ENCODE peak calls at places on chromosomes 16 and 17, in six cellular contexts. One of them, this sample, is unnamed.

GRCh38 chr17:42358434-42358833 is 29.8 kb downstream of the STAT3 start:
- DNase-seq in astrocyte of the spinal cord: no peak
- DNase-seq in GM12865: no peak
- DNase-seq in kidney: no peak
- DNase-seq in heart left ventricle: no peak
- DNase-seq in keratinocyte: no peak
- DNase-seq in this sample: no peak

GRCh38 chr16:49593423-49594040 is 219.9 kb downstream of the C16orf78 start:
- DNase-seq in keratinocyte: no peak
- DNase-seq in GM12865: peak
- DNase-seq in kidney: no peak
- DNase-seq in heart left ventricle: no peak
- DNase-seq in astrocyte of the spinal cord: no peak
- DNase-seq in this sample: no peak

GRCh38 chr16:68284847-68285246 is 20.5 kb downstream of the SLC7A6 start:
- DNase-seq in GM12865: peak
- DNase-seq in heart left ventricle: no peak
- DNase-seq in kidney: no peak
- DNase-seq in keratinocyte: no peak
- DNase-seq in astrocyte of the spinal cord: no peak
- DNase-seq in this sample: no peak

GRCh38 chr17:38676706-38677504 is 2.1 kb upstream of the EPOP start:
- DNase-seq in heart left ventricle: peak
- DNase-seq in kidney: peak
- DNase-seq in astrocyte of the spinal cord: peak
- DNase-seq in GM12865: peak
- DNase-seq in keratinocyte: peak
- DNase-seq in this sample: peak

GRCh38 chr16:1159325-1159972 is 6.5 kb downstream of the CACNA1H start:
- DNase-seq in heart left ventricle: no peak
- DNase-seq in GM12865: no peak
- DNase-seq in astrocyte of the spinal cord: no peak
- DNase-seq in keratinocyte: no peak
- DNase-seq in kidney: no peak
- DNase-seq in this sample: no peak

GRCh38 chr17:18968945-18969887 is 17.3 kb downstream of the SLC5A10 start:
- DNase-seq in keratinocyte: no peak
- DNase-seq in heart left ventricle: no peak
- DNase-seq in kidney: no peak
- DNase-seq in astrocyte of the spinal cord: peak
- DNase-seq in GM12865: no peak
- DNase-seq in this sample: peak

GRCh38 chr16:79677799-79678525 is 77.4 kb upstream of the MAF start:
- DNase-seq in GM12865: no peak
- DNase-seq in astrocyte of the spinal cord: peak
- DNase-seq in keratinocyte: no peak
- DNase-seq in heart left ventricle: no peak
- DNase-seq in kidney: no peak
- DNase-seq in this sample: no peak

GRCh38 chr17:622356-622755 is 92.3 kb downstream of the VPS53 start:
- DNase-seq in astrocyte of the spinal cord: peak
- DNase-seq in kidney: no peak
- DNase-seq in GM12865: no peak
- DNase-seq in keratinocyte: no peak
- DNase-seq in heart left ventricle: no peak
- DNase-seq in this sample: peak

GRCh38 chr17:69712801-69713311 is 298.4 kb downstream of the MAP2K6 start:
- DNase-seq in kidney: no peak
- DNase-seq in GM12865: no peak
- DNase-seq in astrocyte of the spinal cord: no peak
- DNase-seq in keratinocyte: no peak
- DNase-seq in heart left ventricle: no peak
- DNase-seq in this sample: no peak

GRCh38 chr17:78559749-78560368 is 17.3 kb downstream of the DNAH17 start:
- DNase-seq in kidney: no peak
- DNase-seq in astrocyte of the spinal cord: no peak
- DNase-seq in heart left ventricle: no peak
- DNase-seq in keratinocyte: no peak
- DNase-seq in GM12865: no peak
- DNase-seq in this sample: no peak

GRCh38 chr16:3007957-3008748 is 4.6 kb upstream of the CLDN9 start:
- DNase-seq in astrocyte of the spinal cord: no peak
- DNase-seq in keratinocyte: no peak
- DNase-seq in heart left ventricle: no peak
- DNase-seq in kidney: no peak
- DNase-seq in GM12865: no peak
- DNase-seq in this sample: no peak

GRCh38 chr17:45224671-45225050 is 3.0 kb downstream of the FMNL1 start:
- DNase-seq in kidney: no peak
- DNase-seq in keratinocyte: no peak
- DNase-seq in astrocyte of the spinal cord: no peak
- DNase-seq in GM12865: peak
- DNase-seq in heart left ventricle: peak
- DNase-seq in this sample: no peak

GRCh38 chr17:64418506-64419339 is 28.1 kb upstream of the PECAM1 start:
- DNase-seq in kidney: no peak
- DNase-seq in GM12865: peak
- DNase-seq in keratinocyte: no peak
- DNase-seq in astrocyte of the spinal cord: peak
- DNase-seq in heart left ventricle: no peak
- DNase-seq in this sample: peak

GRCh38 chr16:50298075-50298460 is 31.7 kb downstream of the ADCY7 start:
- DNase-seq in heart left ventricle: peak
- DNase-seq in kidney: peak
- DNase-seq in keratinocyte: no peak
- DNase-seq in GM12865: no peak
- DNase-seq in astrocyte of the spinal cord: no peak
- DNase-seq in this sample: no peak

GRCh38 chr16:67963325-67964321 is 4.8 kb downstream of the SLC12A4 start:
- DNase-seq in kidney: no peak
- DNase-seq in GM12865: no peak
- DNase-seq in astrocyte of the spinal cord: no peak
- DNase-seq in keratinocyte: no peak
- DNase-seq in heart left ventricle: peak
- DNase-seq in this sample: no peak

GRCh38 chr17:77746901-77747620 is 211.4 kb upstream of the TNRC6C start:
- DNase-seq in kidney: no peak
- DNase-seq in heart left ventricle: no peak
- DNase-seq in GM12865: no peak
- DNase-seq in keratinocyte: no peak
- DNase-seq in astrocyte of the spinal cord: no peak
- DNase-seq in this sample: no peak

GRCh38 chr17:78272181-78272913 is 40.9 kb downstream of the TMEM235 start:
- DNase-seq in heart left ventricle: peak
- DNase-seq in keratinocyte: peak
- DNase-seq in astrocyte of the spinal cord: peak
- DNase-seq in GM12865: peak
- DNase-seq in kidney: peak
- DNase-seq in this sample: peak

GRCh38 chr17:278055-279028 is 74.3 kb downstream of the RPH3AL start:
- DNase-seq in astrocyte of the spinal cord: no peak
- DNase-seq in keratinocyte: no peak
- DNase-seq in kidney: peak
- DNase-seq in GM12865: no peak
- DNase-seq in heart left ventricle: peak
- DNase-seq in this sample: no peak

GRCh38 chr16:85302018-85302847 is 190.0 kb upstream of the CIBAR2 start:
- DNase-seq in GM12865: no peak
- DNase-seq in kidney: no peak
- DNase-seq in heart left ventricle: no peak
- DNase-seq in keratinocyte: no peak
- DNase-seq in astrocyte of the spinal cord: peak
- DNase-seq in this sample: peak

GRCh38 chr16:89094252-89094901 is 725 bp downstream of the ACSF3 start:
- DNase-seq in kidney: peak
- DNase-seq in keratinocyte: peak
- DNase-seq in GM12865: no peak
- DNase-seq in astrocyte of the spinal cord: peak
- DNase-seq in heart left ventricle: no peak
- DNase-seq in this sample: no peak

DNA sequence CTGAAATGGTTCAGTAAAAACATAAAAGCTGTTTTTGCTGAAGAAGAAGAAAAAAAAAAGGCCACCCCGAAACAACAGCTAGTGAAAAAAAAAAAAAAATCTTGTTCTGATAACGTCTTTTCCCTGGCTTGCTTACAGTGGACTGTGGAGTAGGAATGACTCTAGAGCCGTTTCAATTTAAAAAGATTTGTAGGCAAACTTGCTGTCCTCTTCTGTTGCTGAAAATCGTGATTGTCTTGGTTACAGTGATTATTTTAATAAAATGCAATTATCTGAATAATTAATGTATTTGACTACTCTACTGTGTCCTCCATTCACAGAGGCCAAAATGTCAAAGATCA is 190.6 kb upstream of the TBX2 start:
- DNase-seq in heart left ventricle: no peak
- DNase-seq in kidney: no peak
- DNase-seq in astrocyte of the spinal cord: no peak
- DNase-seq in keratinocyte: no peak
- DNase-seq in GM12865: no peak
- DNase-seq in this sample: no peak
- H3K4me3 ChIP-seq in heart left ventricle: no peak
- H3K4me3 ChIP-seq in kidney: no peak
- H3K4me3 ChIP-seq in astrocyte of the spinal cord: no peak
- H3K4me3 ChIP-seq in keratinocyte: no peak
- H3K4me3 ChIP-seq in GM12865: no peak
- H3K4me3 ChIP-seq in this sample: no peak

DNA sequence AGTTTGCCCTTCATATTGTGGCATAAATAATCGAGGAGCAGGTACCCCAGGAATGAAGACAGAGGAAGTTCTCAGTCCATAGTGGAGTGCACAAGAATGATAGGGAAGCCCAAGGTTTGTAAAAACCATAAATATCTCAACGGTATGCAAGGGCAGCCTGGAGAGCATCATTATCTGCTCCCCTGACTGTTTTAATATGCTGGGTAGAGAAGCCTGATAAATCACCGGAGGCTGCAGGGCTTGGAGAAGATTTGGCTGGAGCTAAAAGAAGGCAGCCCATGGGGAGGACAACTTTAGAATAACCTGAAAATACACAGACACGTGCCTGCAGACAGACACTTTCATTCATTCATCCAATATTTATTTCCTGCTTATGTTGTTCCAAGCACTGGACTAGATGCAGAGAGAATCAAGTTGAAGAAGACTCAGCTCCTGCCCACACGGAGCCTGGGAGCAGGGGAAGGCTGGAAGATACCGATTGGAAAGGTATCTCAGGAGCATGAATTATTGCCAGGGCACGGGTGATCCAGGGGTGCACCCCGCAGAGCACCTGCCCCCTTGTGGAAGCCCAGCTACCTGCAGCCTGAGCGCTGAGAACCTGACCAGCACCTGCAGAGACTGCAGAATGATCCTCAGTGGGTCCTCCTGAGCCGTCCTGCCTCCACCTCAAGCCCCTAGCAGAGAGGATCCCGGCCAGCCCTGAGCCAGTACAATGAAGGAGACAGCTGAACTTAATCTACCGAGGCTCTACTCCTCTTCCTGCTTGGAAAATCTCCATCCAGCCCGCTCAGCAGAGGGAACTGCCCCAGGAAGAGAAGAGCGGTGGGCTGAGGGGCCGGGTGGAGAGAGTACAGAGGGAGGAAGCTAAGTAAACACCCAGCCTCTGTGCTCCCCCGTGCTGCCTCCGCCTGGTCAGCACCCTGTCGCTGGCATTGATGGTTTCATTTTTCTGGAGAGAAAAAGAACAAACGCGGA is 204.9 kb upstream of the RPL38 start:
- DNase-seq in astrocyte of the spinal cord: no peak
- DNase-seq in kidney: no peak
- DNase-seq in GM12865: peak
- DNase-seq in heart left ventricle: no peak
- DNase-seq in keratinocyte: no peak
- DNase-seq in this sample: peak
- TF ChIP-seq CTCF in astrocyte of the spinal cord: peak
- TF ChIP-seq CTCF in kidney: peak
- TF ChIP-seq CTCF in GM12865: peak
- TF ChIP-seq CTCF in heart left ventricle: peak
- TF ChIP-seq CTCF in keratinocyte: peak
- TF ChIP-seq CTCF in this sample: peak

GRCh38 chr17:39740357-39741111 is 2.8 kb downstream of the GRB7 start:
- DNase-seq in keratinocyte: peak
- DNase-seq in GM12865: no peak
- DNase-seq in kidney: peak
- DNase-seq in astrocyte of the spinal cord: peak
- DNase-seq in heart left ventricle: no peak
- DNase-seq in this sample: peak

GRCh38 chr17:39737761-39738567 is at the start of gene GRB7:
- DNase-seq in heart left ventricle: no peak
- DNase-seq in astrocyte of the spinal cord: no peak
- DNase-seq in GM12865: no peak
- DNase-seq in keratinocyte: no peak
- DNase-seq in kidney: peak
- DNase-seq in this sample: no peak

GRCh38 chr17:39739020-39739884 is 1.5 kb downstream of the GRB7 start:
- DNase-seq in heart left ventricle: no peak
- DNase-seq in astrocyte of the spinal cord: no peak
- DNase-seq in kidney: peak
- DNase-seq in GM12865: no peak
- DNase-seq in keratinocyte: peak
- DNase-seq in this sample: no peak

GRCh38 chr17:39738568-39738901 is 797 bp downstream of the GRB7 start:
- DNase-seq in GM12865: no peak
- DNase-seq in astrocyte of the spinal cord: no peak
- DNase-seq in heart left ventricle: no peak
- DNase-seq in keratinocyte: no peak
- DNase-seq in kidney: peak
- DNase-seq in this sample: no peak

DNA sequence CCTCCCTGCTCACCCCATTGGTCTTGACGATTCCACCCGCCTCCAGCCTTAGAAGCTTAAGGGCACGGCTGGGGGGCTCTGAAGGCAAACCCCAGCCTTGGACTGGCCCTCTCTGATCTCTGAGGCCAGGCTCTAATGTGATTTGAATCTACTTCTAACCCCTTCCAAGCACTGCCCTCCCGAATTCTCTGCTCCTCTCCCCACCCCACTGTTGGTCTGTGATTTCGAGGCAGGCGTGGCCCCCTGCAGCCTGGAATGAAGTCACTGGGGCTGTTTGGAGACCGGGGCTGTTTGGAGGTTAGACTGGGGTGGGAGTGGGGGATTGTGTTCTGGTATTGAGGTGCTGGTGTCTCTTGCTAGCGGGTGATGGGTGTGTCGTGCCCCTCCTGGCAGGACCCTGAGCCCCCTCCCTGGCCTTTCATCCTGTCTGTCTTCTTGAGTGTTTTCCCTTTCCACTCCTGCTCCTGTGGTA is 2.2 kb downstream of the GRB7 start:
- DNase-seq in kidney: no peak
- DNase-seq in keratinocyte: no peak
- DNase-seq in astrocyte of the spinal cord: no peak
- DNase-seq in heart left ventricle: no peak
- DNase-seq in GM12865: no peak
- DNase-seq in this sample: no peak
- H3K4me3 ChIP-seq in kidney: peak
- H3K4me3 ChIP-seq in keratinocyte: peak
- H3K4me3 ChIP-seq in astrocyte of the spinal cord: no peak
- H3K4me3 ChIP-seq in heart left ventricle: no peak
- H3K4me3 ChIP-seq in GM12865: no peak
- H3K4me3 ChIP-seq in this sample: no peak

DNA sequence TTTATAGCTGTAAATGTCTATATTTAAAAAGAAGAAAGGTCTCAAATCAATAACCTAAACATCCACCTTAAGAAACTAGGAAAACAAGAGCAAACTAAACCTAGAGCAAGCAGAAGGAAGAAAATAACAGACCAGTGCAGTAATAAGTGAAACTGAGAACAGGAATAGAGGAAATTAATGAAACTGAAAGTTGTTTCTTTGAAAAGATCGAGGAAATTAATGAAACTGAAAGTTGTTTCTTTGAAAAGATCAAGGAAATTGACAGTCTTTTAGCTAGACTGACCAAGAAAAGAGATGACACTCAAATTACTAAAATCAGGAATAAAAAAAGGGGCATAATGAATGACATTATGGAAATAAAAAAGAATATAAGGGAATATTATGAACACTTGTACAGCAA is 46.4 kb downstream of the SLFN5 start:
- DNase-seq in kidney: no peak
- DNase-seq in heart left ventricle: no peak
- DNase-seq in keratinocyte: no peak
- DNase-seq in GM12865: no peak
- DNase-seq in astrocyte of the spinal cord: no peak
- DNase-seq in this sample: no peak
- TF ChIP-seq CTCF in kidney: no peak
- TF ChIP-seq CTCF in heart left ventricle: no peak
- TF ChIP-seq CTCF in keratinocyte: no peak
- TF ChIP-seq CTCF in GM12865: no peak
- TF ChIP-seq CTCF in astrocyte of the spinal cord: no peak
- TF ChIP-seq CTCF in this sample: no peak

This sample was measured in fibroblast of mammary gland.